ENCODE peak calls at places on chromosomes 3 and 15, in seven cellular contexts. L is GM12865, O is HFF-Myc, S is mucosa of descending colon, A is hepatocyte, W is fibroblast of lung, U is testis. T is an unnamed sample.

GRCh38 chr15:45187578-45187893 is 230 bp downstream of the SHF start:
- DNase-seq in S (no peak), W (no peak), O (no peak), U (no peak), L (no peak), A (no peak), T (no peak)

GRCh38 chr3:41574900-41575299 is 375.6 kb downstream of the CTNNB1 start:
- DNase-seq in W (no peak), S (no peak), A (no peak), L (peak), O (no peak), U (no peak), T (no peak)

GRCh38 chr3:149507491-149508324 is 33.2 kb downstream of the TM4SF4 start:
- DNase-seq in U (no peak), W (peak), O (no peak), L (peak), S (no peak), A (no peak), T (peak)

GRCh38 chr3:48478631-48479555 is 25.1 kb downstream of the SHISA5 start:
- DNase-seq in A (no peak), O (no peak), S (no peak), L (peak), W (no peak), U (no peak), T (peak)

GRCh38 chr3:153099131-153099530 is 62.9 kb upstream of the RAP2B start:
- DNase-seq in L (no peak), O (no peak), S (peak), A (no peak), W (no peak), U (no peak), T (no peak)

GRCh38 chr3:178203650-178204049 is 332.6 kb upstream of the KCNMB2 start:
- DNase-seq in L (no peak), U (no peak), S (no peak), O (no peak), W (no peak), A (no peak), T (no peak)

GRCh38 chr3:94336076-94336741 is 273.3 kb downstream of the NSUN3 start:
- DNase-seq in S (peak), O (no peak), W (peak), U (no peak), L (peak), A (peak), T (no peak)

GRCh38 chr3:152960684-152961083 is 125.8 kb downstream of the P2RY1 start:
- DNase-seq in L (no peak), U (no peak), S (no peak), O (no peak), A (no peak), W (peak), T (no peak)

GRCh38 chr3:159112724-159113123 is 310.9 kb downstream of the MFSD1 start:
- DNase-seq in O (no peak), L (no peak), A (no peak), U (no peak), W (no peak), S (no peak), T (no peak)
- TF ChIP-seq CTCF in O (no peak), L (no peak), A (no peak), U (no peak), W (no peak), S (no peak), T (no peak)

GRCh38 chr15:81152339-81152738 is 18.3 kb downstream of the CFAP161 start:
- DNase-seq in L (no peak), U (no peak), S (no peak), W (no peak), A (no peak), O (no peak), T (no peak)
- TF ChIP-seq CTCF in L (no peak), U (no peak), S (no peak), W (no peak), A (no peak), O (no peak), T (no peak)

GRCh38 chr3:174035317-174035886 is 637.9 kb downstream of the NLGN1 start:
- DNase-seq in L (no peak), W (peak), A (peak), U (peak), O (no peak), S (no peak), T (no peak)
- TF ChIP-seq CTCF in L (no peak), W (no peak), A (no peak), U (no peak), O (no peak), S (no peak), T (no peak)

DNA sequence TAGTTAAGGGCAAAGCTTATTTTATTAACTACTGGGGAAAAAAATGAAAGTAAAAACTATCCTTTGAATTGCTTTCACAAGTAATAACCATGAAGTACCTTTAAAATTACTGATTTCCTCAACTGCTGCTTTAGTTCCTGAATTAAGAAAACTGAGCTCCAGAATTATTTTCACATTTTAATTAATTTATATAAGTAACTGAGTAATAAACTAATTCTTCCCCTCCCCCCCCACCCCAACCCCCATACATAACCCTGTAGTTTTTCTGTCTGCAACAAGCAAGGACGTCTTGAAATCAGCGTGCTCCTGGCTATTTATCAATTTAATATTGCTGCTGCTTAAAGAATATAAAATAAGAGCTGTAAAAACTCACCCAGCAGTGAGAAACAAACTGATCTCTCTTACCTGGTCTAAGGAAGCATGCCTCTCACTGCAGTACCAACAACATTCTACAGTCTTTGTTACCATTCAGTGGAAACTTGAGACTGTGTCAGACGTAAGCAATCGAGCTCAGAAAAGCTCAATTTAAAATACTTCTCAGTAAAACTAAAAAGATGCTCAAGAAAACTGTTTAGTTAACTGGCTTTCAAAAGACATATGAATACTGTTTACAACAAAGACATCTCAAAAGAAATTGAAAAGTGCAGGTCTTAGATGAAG is 121.0 kb downstream of the TFDP2 start:
- DNase-seq in W (peak), L (peak), S (peak), O (peak), A (peak), U (peak), T (no peak)
- TF ChIP-seq CTCF in W (no peak), L (peak), S (no peak), O (no peak), A (no peak), U (peak), T (no peak)

GRCh38 chr3:143286392-143287010 is 166.9 kb downstream of the CHST2 start:
- DNase-seq in U (no peak), O (no peak), A (no peak), L (no peak), S (no peak), W (no peak), T (no peak)
- TF ChIP-seq CTCF in U (no peak), O (no peak), A (no peak), L (no peak), S (no peak), W (no peak), T (no peak)

DNA sequence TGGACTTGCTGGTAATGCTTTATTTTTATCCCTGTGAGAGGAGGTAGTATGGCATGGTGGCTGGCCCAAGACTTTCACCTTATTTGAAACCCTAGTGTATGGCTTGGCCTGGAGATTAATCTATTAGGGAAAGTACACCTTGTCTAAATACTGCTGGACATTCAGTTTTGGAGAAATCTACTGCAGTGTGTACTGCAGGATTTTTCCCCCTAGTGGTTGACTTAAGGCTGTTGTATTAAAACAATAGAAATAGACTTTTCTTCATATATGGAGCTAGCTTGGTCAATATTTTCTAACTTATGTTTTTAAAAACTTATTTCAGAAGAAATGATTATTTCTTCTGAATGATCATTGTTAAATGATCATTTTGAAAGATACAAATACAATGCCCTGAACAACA is 13.9 kb upstream of the SLITRK3 start:
- DNase-seq in L (no peak), O (no peak), S (no peak), W (no peak), U (no peak), A (no peak), T (no peak)
- TF ChIP-seq CTCF in L (peak), O (no peak), S (no peak), W (peak), U (peak), A (peak), T (no peak)

DNA sequence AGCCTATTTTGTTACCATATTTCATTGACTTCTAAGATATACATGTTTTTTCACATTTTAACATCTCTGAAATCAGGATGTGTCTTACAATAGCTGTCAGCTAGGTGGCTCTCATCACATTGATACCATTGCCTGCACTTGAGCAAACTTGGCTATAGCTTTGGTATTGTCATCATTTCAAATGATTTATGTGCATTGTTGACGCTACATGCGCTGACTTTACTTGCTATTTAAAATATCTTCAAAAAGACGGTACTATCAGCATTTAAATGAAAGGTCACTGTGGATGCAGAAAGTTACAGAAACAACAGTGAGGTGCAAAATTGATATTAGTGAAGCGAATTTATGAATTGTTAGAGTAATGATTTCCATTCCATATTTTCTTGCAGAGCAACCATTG is 54.0 kb upstream of the ABHD2 start:
- DNase-seq in L (peak), W (peak), A (no peak), O (no peak), S (no peak), U (no peak), T (no peak)
- TF ChIP-seq CTCF in L (no peak), W (peak), A (peak), O (peak), S (no peak), U (peak), T (no peak)

GRCh38 chr15:73323956-73324355 is 44.8 kb downstream of the HCN4 start:
- DNase-seq in W (no peak), O (no peak), A (no peak), L (no peak), U (no peak), S (no peak), T (no peak)

GRCh38 chr15:73326157-73326556 is 42.6 kb downstream of the HCN4 start:
- DNase-seq in L (no peak), O (no peak), W (no peak), U (no peak), S (no peak), A (no peak), T (no peak)

GRCh38 chr15:73324496-73325170 is 44.1 kb downstream of the HCN4 start:
- DNase-seq in O (no peak), S (no peak), W (no peak), U (no peak), L (no peak), A (no peak), T (no peak)

GRCh38 chr15:73323374-73323955 is 45.3 kb downstream of the HCN4 start:
- DNase-seq in S (no peak), U (no peak), A (no peak), W (no peak), O (no peak), L (no peak), T (no peak)

DNA sequence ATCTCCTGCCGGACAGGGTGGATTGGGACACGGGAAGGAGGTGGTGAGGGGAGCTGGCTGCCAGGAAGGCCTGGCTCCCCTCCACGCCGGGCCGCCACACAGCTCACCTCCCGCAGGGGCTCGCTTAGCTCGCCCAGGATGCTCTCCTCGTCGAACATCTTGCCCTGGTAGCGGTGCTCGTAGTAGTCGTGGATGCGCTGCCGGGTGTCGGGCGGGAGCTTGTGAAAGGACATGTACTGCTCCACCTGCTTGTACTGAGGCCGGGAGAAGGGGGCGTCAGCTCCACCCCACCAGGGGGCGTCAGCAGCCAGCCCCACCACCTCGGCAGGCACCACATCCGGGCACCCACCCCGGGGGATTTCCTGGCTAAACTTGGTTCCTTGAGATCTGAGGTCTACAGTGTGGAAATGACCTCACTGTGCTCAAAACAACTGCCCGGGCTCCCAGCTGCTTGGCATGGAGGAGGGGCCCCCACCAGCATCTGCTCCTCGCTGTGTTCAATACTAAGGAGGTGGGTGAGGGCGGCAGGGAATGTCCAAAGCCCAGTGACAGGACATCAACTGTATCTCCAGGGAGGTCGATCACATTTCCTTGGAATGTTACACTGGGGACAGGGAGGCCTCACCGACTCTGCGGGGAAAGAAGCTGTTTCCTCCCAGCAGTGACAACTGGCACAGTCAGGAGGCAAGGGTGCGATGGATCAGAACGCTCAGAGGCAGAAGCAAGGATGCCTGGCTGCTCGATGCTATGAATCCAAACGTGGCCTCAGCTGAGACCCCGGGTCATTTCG is 43.4 kb downstream of the HCN4 start:
- DNase-seq in A (no peak), O (no peak), W (no peak), U (no peak), S (no peak), L (peak), T (no peak)
- TF ChIP-seq CTCF in A (no peak), O (peak), W (no peak), U (no peak), S (no peak), L (peak), T (no peak)

DNA sequence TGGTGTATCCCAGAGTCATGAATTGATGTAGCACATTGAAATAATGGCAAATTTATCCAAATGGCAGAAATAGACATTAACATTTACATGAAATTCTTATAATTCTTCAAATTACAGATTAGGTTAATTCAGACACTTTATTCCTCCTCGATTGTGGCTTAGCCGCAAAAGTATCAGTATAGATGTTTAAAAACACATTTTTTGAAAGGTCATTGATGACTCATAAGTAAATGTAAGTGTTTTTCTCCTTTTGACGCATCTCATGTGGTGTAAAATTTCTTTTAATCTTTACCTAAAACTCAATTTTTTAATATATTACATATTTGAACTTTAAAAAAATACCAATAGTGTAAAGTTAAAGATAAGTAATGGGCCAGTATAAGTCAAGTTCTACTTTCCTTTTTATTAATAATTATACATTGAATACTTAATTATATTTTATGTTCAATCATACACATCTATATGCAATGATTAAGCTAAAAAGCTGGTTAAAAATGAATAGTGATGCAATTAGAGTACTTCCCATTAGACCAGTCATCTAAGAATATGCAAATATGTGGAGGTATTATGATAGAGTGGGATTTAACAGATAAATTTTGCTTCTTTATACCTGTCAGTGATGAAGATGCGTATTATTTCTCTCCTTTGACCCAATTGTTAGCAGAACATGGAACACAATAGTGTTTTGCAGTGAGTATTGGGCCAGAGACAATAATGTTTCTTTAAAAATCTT is 678.1 kb upstream of the DPPA4 start:
- DNase-seq in S (no peak), O (no peak), U (no peak), L (peak), A (no peak), W (no peak), T (no peak)
- TF ChIP-seq CTCF in S (no peak), O (no peak), U (no peak), L (no peak), A (no peak), W (no peak), T (no peak)

GRCh38 chr15:31461911-31462480 is 135.4 kb downstream of the KLF13 start:
- DNase-seq in U (peak), O (no peak), A (no peak), L (no peak), W (no peak), S (peak), T (no peak)
- TF ChIP-seq CTCF in U (no peak), O (no peak), A (peak), L (peak), W (peak), S (no peak), T (no peak)

T was measured in natural killer cell.